ENCODE peak calls at places on chromosomes 2 and 18, in four cellular contexts. A, Q, D and O are unnamed samples. For H3K27me3, the result is how much of the 10 kb centered on the place peaks cover.

GRCh38 chr18:48348739-48349138 is 60.4 kb downstream of the ZBTB7C start:
- DNase-seq in Q (no peak), A (no peak), D (no peak), O (no peak)

GRCh38 chr18:10588975-10589374 is 63.1 kb downstream of the NAPG start:
- DNase-seq in D (no peak), Q (no peak), A (no peak), O (no peak)

GRCh38 chr2:78465707-78466106 is 559.8 kb upstream of the REG3G start:
- DNase-seq in A (no peak), D (no peak), Q (no peak), O (no peak)

GRCh38 chr2:147223119-147223518 is 621.7 kb upstream of the ACVR2A start:
- DNase-seq in Q (no peak), A (no peak), D (no peak), O (no peak)

GRCh38 chr2:29000481-29000880 is 19.4 kb downstream of the TOGARAM2 start:
- DNase-seq in A (no peak), Q (no peak), D (peak), O (peak)

GRCh38 chr2:2850218-2850850 is 519.3 kb upstream of the MYT1L start:
- DNase-seq in Q (no peak), A (no peak), D (no peak), O (no peak)

GRCh38 chr2:169005994-169006393 is 25.1 kb downstream of the ABCB11 start:
- DNase-seq in A (no peak), D (no peak), Q (no peak), O (no peak)

GRCh38 chr2:171004833-171005232 is 75.8 kb downstream of the GORASP2 start:
- DNase-seq in Q (no peak), D (no peak), A (no peak), O (no peak)

GRCh38 chr2:69915050-69915945 is at the start of gene MXD1:
- DNase-seq in A (no peak), D (peak), Q (peak), O (peak)

GRCh38 chr2:109275120-109276040 is 146.4 kb downstream of the SH3RF3 start:
- DNase-seq in Q (no peak), D (no peak), A (no peak), O (no peak)

GRCh38 chr2:74391209-74391579 is 11.1 kb upstream of the DCTN1 start:
- DNase-seq in A (no peak), Q (no peak), D (no peak), O (no peak)

GRCh38 chr2:53220969-53221368 is 546.6 kb upstream of the CHAC2 start:
- DNase-seq in A (no peak), D (no peak), Q (no peak), O (no peak)

GRCh38 chr2:39673018-39673417 is 7.3 kb downstream of the TMEM178A start:
- DNase-seq in D (no peak), Q (no peak), A (no peak), O (no peak)
- H3K27me3 ChIP-seq in D (under half), Q (under half), A (under half), O (under half)

DNA sequence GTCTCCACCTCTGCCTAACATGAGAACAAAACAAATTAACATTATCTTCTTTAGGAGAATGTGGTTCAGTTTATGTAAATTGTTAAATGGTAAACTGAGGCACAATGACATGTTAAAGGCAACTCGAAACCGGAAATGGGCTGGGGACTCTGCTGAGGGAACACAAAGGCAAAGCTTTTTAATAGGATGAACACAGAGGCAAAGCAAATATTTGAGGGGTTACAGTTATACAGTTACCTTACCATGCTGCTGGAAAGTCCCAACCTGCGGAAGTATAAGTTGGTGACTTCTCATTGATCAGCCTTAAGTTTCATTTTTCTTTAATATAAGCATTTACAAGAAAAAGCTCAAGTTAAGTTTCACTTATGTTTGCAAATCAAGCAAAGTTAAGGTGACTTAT is 195.0 kb downstream of the DLGAP1 start:
- DNase-seq in D (no peak), A (no peak), Q (no peak), O (no peak)
- H3K27me3 ChIP-seq in D (under half), A (under half), Q (under half), O (under half)

GRCh38 chr2:56117764-56118163 is 66.0 kb upstream of the CCDC85A start:
- DNase-seq in Q (no peak), A (no peak), D (no peak), O (no peak)
- H3K27me3 ChIP-seq in Q (under half), A (under half), D (under half), O (under half)

GRCh38 chr2:19364014-19364413 is 5.6 kb upstream of the OSR1 start:
- DNase-seq in A (no peak), D (no peak), Q (no peak), O (no peak)

GRCh38 chr2:19365126-19365525 is 6.7 kb upstream of the OSR1 start:
- DNase-seq in D (no peak), A (no peak), Q (no peak), O (no peak)

GRCh38 chr2:19362094-19362649 is 3.7 kb upstream of the OSR1 start:
- DNase-seq in A (no peak), Q (no peak), D (no peak), O (no peak)

GRCh38 chr2:19362652-19363473 is 4.4 kb upstream of the OSR1 start:
- DNase-seq in A (no peak), D (peak), Q (peak), O (peak)

DNA sequence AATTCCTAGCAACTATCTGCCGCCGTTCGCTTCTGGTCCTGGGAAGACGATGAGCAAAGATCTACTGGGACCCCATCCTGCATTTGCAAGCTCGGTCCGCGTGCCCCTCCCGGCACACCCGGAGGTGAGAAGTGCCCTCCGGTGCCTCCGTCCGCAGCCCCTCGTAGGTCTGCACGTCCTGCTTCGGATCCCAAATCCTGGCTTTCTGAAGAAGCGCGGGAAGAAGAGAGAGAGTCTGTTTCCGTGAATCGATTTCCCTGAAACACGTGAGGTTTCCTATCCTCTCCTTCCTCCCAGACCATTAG is 5.0 kb upstream of the OSR1 start:
- DNase-seq in Q (no peak), D (no peak), A (no peak), O (no peak)
- H3K27me3 ChIP-seq in Q (under half), D (under half), A (under half), O (under half)

DNA sequence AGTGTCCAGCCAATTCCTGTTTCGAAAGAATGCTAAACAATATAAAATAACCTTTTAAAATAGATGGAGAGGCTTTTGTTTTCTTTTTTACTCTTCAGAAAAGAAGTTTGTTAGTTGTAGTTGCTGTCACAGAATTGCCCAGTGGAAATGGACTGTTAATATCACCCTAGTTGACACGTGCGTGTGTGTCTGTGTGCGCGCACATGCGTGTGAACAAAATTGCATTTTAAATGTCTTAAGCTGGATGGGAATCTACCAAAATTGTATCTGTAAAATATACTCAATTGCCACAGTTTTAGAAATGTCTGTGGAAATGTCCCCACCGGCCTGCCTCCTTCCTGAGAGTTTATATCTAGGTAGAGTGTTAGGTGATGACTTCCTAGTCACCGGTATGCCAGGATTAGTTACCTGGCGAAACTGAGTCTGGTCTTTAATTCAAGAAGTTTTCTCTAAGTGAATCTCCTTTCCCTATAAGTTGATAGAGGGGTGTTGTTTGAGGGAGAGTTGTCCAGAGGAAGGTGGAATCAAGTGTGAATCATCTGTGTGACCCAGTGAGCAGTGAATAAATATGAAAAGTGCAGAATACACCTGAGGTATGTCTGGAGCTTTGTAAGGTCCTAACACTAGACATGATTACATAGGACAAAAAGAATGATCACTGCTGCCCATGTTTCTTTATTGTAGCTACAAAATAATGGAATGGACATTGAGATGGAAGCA is 11.0 kb downstream of the POU3F3 start:
- DNase-seq in D (no peak), Q (no peak), A (no peak), O (no peak)
- H3K27me3 ChIP-seq in D (half or more), Q (under half), A (under half), O (half or more)

DNA sequence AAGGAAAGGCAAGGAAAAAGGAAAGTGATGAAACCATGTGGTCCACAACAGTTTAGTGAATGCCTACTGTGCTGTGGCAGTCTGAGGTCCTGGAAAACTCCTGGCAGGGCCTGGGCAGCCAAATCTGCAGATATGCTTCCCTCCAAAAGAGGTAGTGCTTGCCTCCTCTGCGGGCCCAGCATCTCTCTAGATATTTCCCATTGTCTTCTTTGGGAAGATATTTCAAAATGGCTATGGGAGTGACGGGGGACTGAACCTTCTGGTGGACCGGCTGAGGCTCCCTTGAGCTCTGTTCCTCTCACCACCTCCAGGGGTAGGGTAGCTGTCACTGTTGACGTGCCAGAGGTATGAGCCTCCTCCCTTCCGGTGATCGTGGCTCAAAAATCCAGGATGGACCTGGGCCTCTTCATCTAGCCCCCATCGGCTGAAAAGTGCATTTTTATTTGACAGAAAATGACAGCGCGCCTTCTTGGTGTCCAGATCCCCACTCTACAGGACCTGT is 9.2 kb upstream of the PAX3 start:
- DNase-seq in A (no peak), D (no peak), Q (no peak), O (no peak)
- H3K27me3 ChIP-seq in A (half or more), D (under half), Q (under half), O (under half)

GRCh38 chr2:203799905-203800304 is 67.7 kb upstream of the CTLA4 start:
- DNase-seq in A (no peak), D (no peak), Q (no peak), O (no peak)
- H3K27me3 ChIP-seq in A (under half), D (under half), Q (under half), O (under half)

DNA sequence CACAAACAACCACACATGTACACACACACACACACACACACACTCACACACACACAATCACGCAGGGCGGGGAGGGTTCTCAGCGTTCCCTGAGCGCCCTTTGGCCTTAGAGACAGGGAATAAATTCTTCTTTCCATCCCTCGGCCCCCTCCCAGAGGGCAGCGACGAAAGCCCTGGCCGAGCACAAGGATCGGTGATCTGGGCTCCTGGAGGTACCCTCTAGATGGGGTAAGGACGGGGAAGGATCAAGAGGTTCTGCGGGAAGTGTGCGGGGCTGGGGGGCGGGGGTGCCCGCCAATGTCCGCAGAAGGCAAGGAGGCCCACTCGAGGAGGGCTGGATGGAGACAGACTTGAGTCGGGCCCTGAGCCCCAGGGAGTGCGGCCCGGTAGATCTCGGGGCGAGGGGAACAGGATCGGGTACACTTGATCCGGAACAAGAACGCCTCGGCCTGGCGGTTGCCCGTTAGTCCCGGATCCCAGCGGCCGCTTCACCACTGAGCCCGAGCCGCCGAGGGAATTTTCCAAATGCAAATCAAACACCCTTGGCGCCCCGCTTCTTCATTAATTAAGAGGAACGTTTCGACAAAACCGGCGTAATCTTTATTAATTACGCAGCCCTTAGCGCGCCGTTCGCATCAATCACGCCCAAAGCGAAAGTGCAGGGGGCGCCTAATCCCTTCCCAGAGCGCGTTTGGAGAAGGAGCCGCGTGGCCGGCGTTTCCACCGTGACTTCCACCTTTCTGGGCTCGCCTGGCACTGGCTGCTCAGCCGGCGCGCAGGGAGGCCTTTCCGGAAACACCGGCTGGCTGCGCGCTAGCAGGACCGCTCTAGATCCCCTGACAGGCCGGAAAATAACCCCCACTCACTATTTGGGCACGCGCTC is 7.0 kb upstream of the PAX3 start:
- DNase-seq in Q (no peak), A (no peak), D (no peak), O (no peak)
- H3K27me3 ChIP-seq in Q (under half), A (half or more), D (under half), O (under half)

GRCh38 chr2:38528008-38528442 is 74.7 kb downstream of the HNRNPLL start:
- DNase-seq in Q (peak), A (no peak), D (no peak), O (no peak)
- H3K27me3 ChIP-seq in Q (under half), A (under half), D (under half), O (under half)

DNA sequence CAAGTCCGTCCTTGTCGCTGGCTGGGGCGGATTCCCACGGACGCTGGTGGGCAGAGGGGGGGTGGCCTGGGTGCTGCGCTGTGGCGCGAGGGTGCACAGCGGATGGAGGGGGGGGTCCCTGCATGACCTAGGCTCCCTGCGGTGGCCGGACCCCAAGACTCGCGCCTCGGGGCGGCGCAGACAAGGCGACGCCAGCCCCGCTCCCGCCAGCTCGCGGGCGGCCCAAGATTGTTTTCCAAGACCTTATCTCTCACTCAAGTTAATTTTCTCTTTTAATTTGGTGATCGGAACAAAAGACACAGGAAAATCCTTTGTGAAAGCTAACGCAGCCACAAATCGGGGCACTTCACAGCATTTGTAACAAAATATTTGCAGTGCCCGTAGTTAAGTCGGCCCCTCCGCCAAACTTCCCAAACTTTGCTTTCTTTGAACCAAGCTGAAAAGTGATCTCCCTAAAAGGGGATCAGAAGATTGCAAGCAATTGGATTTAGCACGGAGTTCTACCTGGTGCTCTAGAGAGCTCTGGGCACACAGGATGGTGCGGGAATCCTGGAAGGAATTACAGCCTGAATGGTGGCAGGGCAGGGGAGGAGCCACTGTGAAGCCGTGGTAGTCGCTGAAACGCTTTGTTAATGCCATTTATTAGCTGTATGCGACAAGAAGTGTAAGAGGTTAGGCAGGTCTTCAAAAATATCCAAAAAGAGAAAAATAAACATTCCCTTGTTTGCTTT is 4.8 kb upstream of the ID2 start:
- DNase-seq in Q (no peak), D (no peak), A (no peak), O (no peak)
- H3K27me3 ChIP-seq in Q (under half), D (under half), A (under half), O (under half)